ENCODE peak calls at places on chromosome 22, in ten cellular contexts. One of them, this sample, is unnamed.

GRCh38 chr22:37263966-37264887 is 18.1 kb upstream of the CYTH4 start:
- DNase-seq in CD8-positive, alpha-beta memory T cell: no peak
- DNase-seq in dorsolateral prefrontal cortex: peak
- DNase-seq in Karpas-422: no peak
- DNase-seq in CD8-positive, alpha-beta T cell: no peak
- DNase-seq in psoas muscle: no peak
- DNase-seq in caudate nucleus: no peak
- DNase-seq in CD4-positive, alpha-beta T cell: no peak
- DNase-seq in H9: peak
- DNase-seq in GM23338: no peak
- DNase-seq in this sample: no peak

GRCh38 chr22:49553518-49554295 is 274.0 kb downstream of the BRD1 start:
- DNase-seq in CD8-positive, alpha-beta memory T cell: no peak
- DNase-seq in dorsolateral prefrontal cortex: peak
- DNase-seq in Karpas-422: no peak
- DNase-seq in CD8-positive, alpha-beta T cell: no peak
- DNase-seq in psoas muscle: no peak
- DNase-seq in caudate nucleus: no peak
- DNase-seq in CD4-positive, alpha-beta T cell: no peak
- DNase-seq in H9: no peak
- DNase-seq in GM23338: no peak
- DNase-seq in this sample: no peak

GRCh38 chr22:49237279-49237678 is 590.4 kb downstream of the BRD1 start:
- DNase-seq in CD8-positive, alpha-beta memory T cell: no peak
- DNase-seq in dorsolateral prefrontal cortex: no peak
- DNase-seq in Karpas-422: no peak
- DNase-seq in CD8-positive, alpha-beta T cell: no peak
- DNase-seq in psoas muscle: no peak
- DNase-seq in caudate nucleus: no peak
- DNase-seq in CD4-positive, alpha-beta T cell: no peak
- DNase-seq in H9: peak
- DNase-seq in GM23338: no peak
- DNase-seq in this sample: no peak

GRCh38 chr22:46827072-46827780 is 64.8 kb downstream of the TBC1D22A start:
- DNase-seq in CD8-positive, alpha-beta memory T cell: no peak
- DNase-seq in dorsolateral prefrontal cortex: no peak
- DNase-seq in Karpas-422: no peak
- DNase-seq in CD8-positive, alpha-beta T cell: no peak
- DNase-seq in psoas muscle: no peak
- DNase-seq in caudate nucleus: peak
- DNase-seq in CD4-positive, alpha-beta T cell: no peak
- DNase-seq in H9: peak
- DNase-seq in GM23338: peak
- DNase-seq in this sample: peak

GRCh38 chr22:35894937-35895708 is 133.5 kb downstream of the RBFOX2 start:
- DNase-seq in CD8-positive, alpha-beta memory T cell: peak
- DNase-seq in dorsolateral prefrontal cortex: no peak
- DNase-seq in Karpas-422: no peak
- DNase-seq in CD8-positive, alpha-beta T cell: no peak
- DNase-seq in psoas muscle: no peak
- DNase-seq in caudate nucleus: peak
- DNase-seq in CD4-positive, alpha-beta T cell: no peak
- DNase-seq in H9: no peak
- DNase-seq in GM23338: no peak
- DNase-seq in this sample: no peak

GRCh38 chr22:38267086-38267485 is 5.7 kb downstream of the TMEM184B start:
- DNase-seq in CD8-positive, alpha-beta memory T cell: peak
- DNase-seq in dorsolateral prefrontal cortex: no peak
- DNase-seq in Karpas-422: no peak
- DNase-seq in CD8-positive, alpha-beta T cell: peak
- DNase-seq in psoas muscle: no peak
- DNase-seq in caudate nucleus: no peak
- DNase-seq in CD4-positive, alpha-beta T cell: peak
- DNase-seq in H9: peak
- DNase-seq in GM23338: no peak
- DNase-seq in this sample: no peak

GRCh38 chr22:45302047-45302446 is 7.7 kb upstream of the FAM118A start:
- DNase-seq in CD8-positive, alpha-beta memory T cell: no peak
- DNase-seq in dorsolateral prefrontal cortex: no peak
- DNase-seq in Karpas-422: no peak
- DNase-seq in CD8-positive, alpha-beta T cell: no peak
- DNase-seq in psoas muscle: no peak
- DNase-seq in caudate nucleus: no peak
- DNase-seq in CD4-positive, alpha-beta T cell: no peak
- DNase-seq in H9: no peak
- DNase-seq in GM23338: no peak
- DNase-seq in this sample: no peak

GRCh38 chr22:50577697-50577986 is 585 bp downstream of the CPT1B start:
- DNase-seq in CD8-positive, alpha-beta memory T cell: no peak
- DNase-seq in dorsolateral prefrontal cortex: no peak
- DNase-seq in Karpas-422: no peak
- DNase-seq in CD8-positive, alpha-beta T cell: no peak
- DNase-seq in psoas muscle: no peak
- DNase-seq in caudate nucleus: no peak
- DNase-seq in CD4-positive, alpha-beta T cell: no peak
- DNase-seq in H9: no peak
- DNase-seq in GM23338: peak
- DNase-seq in this sample: no peak

GRCh38 chr22:43435851-43436535 is 24.2 kb downstream of the MPPED1 start:
- DNase-seq in CD8-positive, alpha-beta memory T cell: no peak
- DNase-seq in dorsolateral prefrontal cortex: no peak
- DNase-seq in Karpas-422: no peak
- DNase-seq in CD8-positive, alpha-beta T cell: no peak
- DNase-seq in psoas muscle: no peak
- DNase-seq in caudate nucleus: peak
- DNase-seq in CD4-positive, alpha-beta T cell: no peak
- DNase-seq in H9: peak
- DNase-seq in GM23338: no peak
- DNase-seq in this sample: no peak
- H3K27ac ChIP-seq in CD8-positive, alpha-beta memory T cell: no peak
- H3K27ac ChIP-seq in dorsolateral prefrontal cortex: peak
- H3K27ac ChIP-seq in Karpas-422: no peak
- H3K27ac ChIP-seq in CD8-positive, alpha-beta T cell: no peak
- H3K27ac ChIP-seq in psoas muscle: no peak
- H3K27ac ChIP-seq in caudate nucleus: no peak
- H3K27ac ChIP-seq in CD4-positive, alpha-beta T cell: no peak
- H3K27ac ChIP-seq in H9: no peak
- H3K27ac ChIP-seq in GM23338: no peak
- H3K27ac ChIP-seq in this sample: no peak

GRCh38 chr22:27888310-27888709 is 30.7 kb downstream of the PITPNB start:
- DNase-seq in CD8-positive, alpha-beta memory T cell: no peak
- DNase-seq in dorsolateral prefrontal cortex: no peak
- DNase-seq in Karpas-422: no peak
- DNase-seq in CD8-positive, alpha-beta T cell: no peak
- DNase-seq in psoas muscle: no peak
- DNase-seq in caudate nucleus: no peak
- DNase-seq in CD4-positive, alpha-beta T cell: no peak
- DNase-seq in H9: no peak
- DNase-seq in GM23338: no peak
- DNase-seq in this sample: no peak

GRCh38 chr22:27892064-27892463 is 27.0 kb downstream of the PITPNB start:
- DNase-seq in CD8-positive, alpha-beta memory T cell: no peak
- DNase-seq in dorsolateral prefrontal cortex: no peak
- DNase-seq in Karpas-422: no peak
- DNase-seq in CD8-positive, alpha-beta T cell: no peak
- DNase-seq in psoas muscle: no peak
- DNase-seq in caudate nucleus: no peak
- DNase-seq in CD4-positive, alpha-beta T cell: no peak
- DNase-seq in H9: no peak
- DNase-seq in GM23338: no peak
- DNase-seq in this sample: no peak

GRCh38 chr22:27883656-27884350 is 35.3 kb downstream of the PITPNB start:
- DNase-seq in CD8-positive, alpha-beta memory T cell: no peak
- DNase-seq in dorsolateral prefrontal cortex: no peak
- DNase-seq in Karpas-422: no peak
- DNase-seq in CD8-positive, alpha-beta T cell: no peak
- DNase-seq in psoas muscle: no peak
- DNase-seq in caudate nucleus: no peak
- DNase-seq in CD4-positive, alpha-beta T cell: no peak
- DNase-seq in H9: no peak
- DNase-seq in GM23338: no peak
- DNase-seq in this sample: no peak

GRCh38 chr22:27885977-27886842 is 32.8 kb downstream of the PITPNB start:
- DNase-seq in CD8-positive, alpha-beta memory T cell: peak
- DNase-seq in dorsolateral prefrontal cortex: no peak
- DNase-seq in Karpas-422: peak
- DNase-seq in CD8-positive, alpha-beta T cell: peak
- DNase-seq in psoas muscle: no peak
- DNase-seq in caudate nucleus: peak
- DNase-seq in CD4-positive, alpha-beta T cell: peak
- DNase-seq in H9: no peak
- DNase-seq in GM23338: peak
- DNase-seq in this sample: no peak

DNA sequence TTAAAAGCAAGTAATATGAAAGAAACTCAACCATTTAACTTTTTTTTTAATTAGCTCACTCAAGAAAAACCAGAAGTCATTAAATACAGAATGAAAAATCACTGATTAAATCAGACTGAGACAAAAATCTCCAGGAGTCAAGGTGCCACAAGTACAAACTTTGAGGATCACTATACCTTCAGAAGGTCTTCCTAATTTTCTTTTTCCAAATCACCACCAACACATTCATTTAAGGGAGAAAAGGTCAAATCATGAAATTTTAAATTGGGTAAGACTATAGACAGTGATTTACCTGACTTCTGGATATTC is 32.3 kb downstream of the PITPNB start:
- DNase-seq in CD8-positive, alpha-beta memory T cell: no peak
- DNase-seq in dorsolateral prefrontal cortex: no peak
- DNase-seq in Karpas-422: no peak
- DNase-seq in CD8-positive, alpha-beta T cell: no peak
- DNase-seq in psoas muscle: no peak
- DNase-seq in caudate nucleus: no peak
- DNase-seq in CD4-positive, alpha-beta T cell: no peak
- DNase-seq in H9: no peak
- DNase-seq in GM23338: no peak
- DNase-seq in this sample: no peak
- H3K27ac ChIP-seq in CD8-positive, alpha-beta memory T cell: no peak
- H3K27ac ChIP-seq in dorsolateral prefrontal cortex: peak
- H3K27ac ChIP-seq in Karpas-422: no peak
- H3K27ac ChIP-seq in CD8-positive, alpha-beta T cell: no peak
- H3K27ac ChIP-seq in psoas muscle: no peak
- H3K27ac ChIP-seq in caudate nucleus: no peak
- H3K27ac ChIP-seq in CD4-positive, alpha-beta T cell: no peak
- H3K27ac ChIP-seq in H9: no peak
- H3K27ac ChIP-seq in GM23338: peak
- H3K27ac ChIP-seq in this sample: peak

GRCh38 chr22:27706489-27706888 is 95.1 kb downstream of the MN1 start:
- DNase-seq in CD8-positive, alpha-beta memory T cell: no peak
- DNase-seq in dorsolateral prefrontal cortex: no peak
- DNase-seq in Karpas-422: no peak
- DNase-seq in CD8-positive, alpha-beta T cell: no peak
- DNase-seq in psoas muscle: no peak
- DNase-seq in caudate nucleus: no peak
- DNase-seq in CD4-positive, alpha-beta T cell: no peak
- DNase-seq in H9: no peak
- DNase-seq in GM23338: no peak
- DNase-seq in this sample: no peak

GRCh38 chr22:27709919-27710452 is 91.6 kb downstream of the MN1 start:
- DNase-seq in CD8-positive, alpha-beta memory T cell: no peak
- DNase-seq in dorsolateral prefrontal cortex: no peak
- DNase-seq in Karpas-422: no peak
- DNase-seq in CD8-positive, alpha-beta T cell: no peak
- DNase-seq in psoas muscle: no peak
- DNase-seq in caudate nucleus: no peak
- DNase-seq in CD4-positive, alpha-beta T cell: no peak
- DNase-seq in H9: no peak
- DNase-seq in GM23338: no peak
- DNase-seq in this sample: no peak

GRCh38 chr22:27699676-27700075 is 101.9 kb downstream of the MN1 start:
- DNase-seq in CD8-positive, alpha-beta memory T cell: no peak
- DNase-seq in dorsolateral prefrontal cortex: no peak
- DNase-seq in Karpas-422: no peak
- DNase-seq in CD8-positive, alpha-beta T cell: no peak
- DNase-seq in psoas muscle: no peak
- DNase-seq in caudate nucleus: no peak
- DNase-seq in CD4-positive, alpha-beta T cell: no peak
- DNase-seq in H9: no peak
- DNase-seq in GM23338: no peak
- DNase-seq in this sample: no peak

GRCh38 chr22:27704581-27704980 is 97.0 kb downstream of the MN1 start:
- DNase-seq in CD8-positive, alpha-beta memory T cell: no peak
- DNase-seq in dorsolateral prefrontal cortex: no peak
- DNase-seq in Karpas-422: no peak
- DNase-seq in CD8-positive, alpha-beta T cell: no peak
- DNase-seq in psoas muscle: no peak
- DNase-seq in caudate nucleus: no peak
- DNase-seq in CD4-positive, alpha-beta T cell: no peak
- DNase-seq in H9: no peak
- DNase-seq in GM23338: no peak
- DNase-seq in this sample: no peak

DNA sequence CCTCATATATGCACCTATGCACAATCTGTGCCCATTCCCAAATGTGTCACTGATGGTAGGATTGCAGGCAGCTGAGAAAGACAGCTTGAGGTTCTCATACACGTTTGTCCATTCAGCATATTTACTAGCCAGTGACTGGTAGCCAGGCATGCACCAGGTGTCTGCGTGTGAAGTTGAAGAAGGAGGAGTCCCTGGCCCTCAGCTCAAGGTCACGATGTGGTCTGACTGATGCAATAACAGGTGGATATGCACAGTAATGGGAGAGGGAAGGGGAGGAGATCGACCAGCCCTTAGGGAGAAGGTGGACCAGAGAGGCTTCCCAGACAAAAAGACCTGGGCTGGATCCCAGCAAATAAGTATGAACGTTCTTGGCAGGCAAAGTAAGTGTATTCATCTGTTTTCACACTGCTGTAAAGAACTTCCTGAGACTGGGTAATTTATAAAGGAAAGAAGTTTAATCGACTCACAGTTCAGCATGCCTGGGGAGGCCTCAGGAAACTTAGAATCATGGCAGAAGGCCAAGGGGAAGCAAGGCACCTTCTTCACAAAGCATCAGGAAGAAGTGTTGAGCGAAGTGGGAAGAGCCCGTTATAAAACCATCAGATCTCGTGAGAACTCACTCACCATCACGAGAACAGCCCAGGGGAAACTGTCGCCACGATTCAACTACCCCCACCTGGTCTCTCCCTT is 96.0 kb downstream of the MN1 start:
- DNase-seq in CD8-positive, alpha-beta memory T cell: no peak
- DNase-seq in dorsolateral prefrontal cortex: no peak
- DNase-seq in Karpas-422: no peak
- DNase-seq in CD8-positive, alpha-beta T cell: no peak
- DNase-seq in psoas muscle: no peak
- DNase-seq in caudate nucleus: no peak
- DNase-seq in CD4-positive, alpha-beta T cell: no peak
- DNase-seq in H9: no peak
- DNase-seq in GM23338: no peak
- DNase-seq in this sample: no peak
- H3K27ac ChIP-seq in CD8-positive, alpha-beta memory T cell: no peak
- H3K27ac ChIP-seq in dorsolateral prefrontal cortex: no peak
- H3K27ac ChIP-seq in Karpas-422: no peak
- H3K27ac ChIP-seq in CD8-positive, alpha-beta T cell: no peak
- H3K27ac ChIP-seq in psoas muscle: peak
- H3K27ac ChIP-seq in caudate nucleus: no peak
- H3K27ac ChIP-seq in CD4-positive, alpha-beta T cell: no peak
- H3K27ac ChIP-seq in H9: no peak
- H3K27ac ChIP-seq in GM23338: no peak
- H3K27ac ChIP-seq in this sample: no peak

DNA sequence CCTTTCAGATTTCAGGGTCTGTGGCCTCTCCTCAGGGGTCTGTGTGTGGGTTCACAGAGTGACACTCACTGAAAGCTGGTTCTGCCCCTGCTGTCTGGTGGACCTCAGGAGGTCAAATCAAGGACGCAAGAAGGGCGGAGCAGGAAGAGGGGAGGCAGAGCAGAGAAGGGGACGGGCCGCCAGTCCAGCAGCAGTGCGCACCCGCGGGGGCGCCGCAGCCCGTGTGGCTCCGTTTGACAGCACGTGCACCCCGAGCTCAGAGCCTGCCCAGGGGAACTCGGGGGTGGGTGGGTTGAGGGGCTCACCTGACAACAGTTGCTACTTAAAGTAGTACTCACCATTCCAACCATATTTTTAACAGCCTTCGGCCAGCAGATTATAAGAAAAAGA is 71.4 kb upstream of the PITPNB start:
- DNase-seq in CD8-positive, alpha-beta memory T cell: no peak
- DNase-seq in dorsolateral prefrontal cortex: no peak
- DNase-seq in Karpas-422: no peak
- DNase-seq in CD8-positive, alpha-beta T cell: no peak
- DNase-seq in psoas muscle: no peak
- DNase-seq in caudate nucleus: no peak
- DNase-seq in CD4-positive, alpha-beta T cell: no peak
- DNase-seq in H9: peak
- DNase-seq in GM23338: no peak
- DNase-seq in this sample: no peak
- H3K27ac ChIP-seq in CD8-positive, alpha-beta memory T cell: no peak
- H3K27ac ChIP-seq in dorsolateral prefrontal cortex: peak
- H3K27ac ChIP-seq in Karpas-422: no peak
- H3K27ac ChIP-seq in CD8-positive, alpha-beta T cell: no peak
- H3K27ac ChIP-seq in psoas muscle: no peak
- H3K27ac ChIP-seq in caudate nucleus: no peak
- H3K27ac ChIP-seq in CD4-positive, alpha-beta T cell: no peak
- H3K27ac ChIP-seq in H9: no peak
- H3K27ac ChIP-seq in GM23338: no peak
- H3K27ac ChIP-seq in this sample: peak